ENCODE peak calls at places on chromosomes 13 and 19, in five cellular contexts. V is esophagus squamous epithelium, R is brain microvascular endothelial cell, T is right atrium auricular region, D is upper lobe of left lung. S is an unnamed sample.

GRCh38 chr19:57888107-57888493 is 737 bp downstream of the ZNF814 start:
- DNase-seq in R (no peak), D (no peak), T (no peak), V (no peak), S (no peak)

GRCh38 chr19:33100894-33101644 is 20.1 kb downstream of the GPATCH1 start:
- DNase-seq in R (no peak), T (no peak), D (no peak), V (no peak), S (no peak)

GRCh38 chr13:98888222-98888889 is 89.5 kb downstream of the DOCK9 start:
- DNase-seq in R (no peak), V (no peak), D (no peak), T (no peak), S (no peak)

GRCh38 chr19:40317338-40317737 is 30.9 kb downstream of the C19orf47 start:
- DNase-seq in T (no peak), V (no peak), D (no peak), R (no peak), S (no peak)

GRCh38 chr13:103351035-103351828 is 285.0 kb upstream of the SLC10A2 start:
- DNase-seq in D (no peak), T (no peak), V (no peak), R (peak; percentile 46), S (no peak)

GRCh38 chr19:19203012-19203856 is at the start of gene NR2C2AP:
- DNase-seq in T (peak; percentile 93), V (peak; percentile 32), R (peak; percentile 80), D (peak; percentile 94), S (peak; percentile 79)

GRCh38 chr19:30224689-30225606 is 147.2 kb upstream of the ZNF536 start:
- DNase-seq in T (no peak), R (no peak), D (peak; percentile 64), V (no peak), S (no peak)

GRCh38 chr19:54444737-54445136 is 4.3 kb upstream of the LENG8 start:
- DNase-seq in V (no peak), T (no peak), R (no peak), D (no peak), S (no peak)

GRCh38 chr19:55440411-55441105 is 2.5 kb downstream of the SHISA7 start:
- DNase-seq in R (no peak), D (peak; percentile 74), T (no peak), V (no peak), S (peak; percentile 22)

GRCh38 chr13:99827011-99827410 is 144.6 kb downstream of the ZIC5 start:
- DNase-seq in T (no peak), R (no peak), D (no peak), V (no peak), S (no peak)

GRCh38 chr19:3378352-3379146 is 12.2 kb downstream of the NFIC start:
- DNase-seq in T (no peak), D (no peak), R (no peak), V (no peak), S (no peak)

GRCh38 chr19:1169921-1170885 is 3.9 kb downstream of the SBNO2 start:
- DNase-seq in D (peak; percentile 80), R (no peak), V (no peak), T (no peak), S (no peak)

GRCh38 chr19:45087531-45087930 is 5.4 kb upstream of the PPP1R37 start:
- DNase-seq in R (no peak), D (no peak), T (no peak), V (no peak), S (peak; percentile 33)

GRCh38 chr19:6103217-6103644 is 7.1 kb downstream of the RFX2 start:
- DNase-seq in R (peak; percentile 63), D (no peak), V (no peak), T (peak; percentile 93), S (no peak)

GRCh38 chr13:39776439-39776838 is 121.0 kb downstream of the COG6 start:
- DNase-seq in V (no peak), D (no peak), T (no peak), R (peak; percentile 92), S (no peak)

GRCh38 chr13:26589754-26590153 is 32.3 kb downstream of the WASF3 start:
- DNase-seq in D (no peak), V (no peak), R (peak; percentile 33), T (no peak), S (no peak)

GRCh38 chr19:57068921-57069697 is 50.7 kb upstream of the USP29 start:
- DNase-seq in V (no peak), D (no peak), R (no peak), T (no peak), S (no peak)

GRCh38 chr19:56507446-56508281 is at the start of gene ZNF471:
- DNase-seq in D (peak; percentile 96), R (peak; percentile 98), V (peak; percentile 66), T (peak; percentile 96), S (peak; percentile 88)

GRCh38 chr19:41218615-41219507 is at the start of gene AXL:
- DNase-seq in V (no peak), D (peak; percentile 89), R (peak; percentile 83), T (peak; percentile 95), S (no peak)

GRCh38 chr13:100434010-100434763 is 154.4 kb downstream of the GGACT start:
- DNase-seq in D (no peak), V (no peak), R (peak; percentile 62), T (no peak), S (no peak)

GRCh38 chr19:58154287-58154678 is 3.7 kb upstream of the ZNF329 start:
- DNase-seq in D (no peak), V (no peak), T (peak; percentile 60), R (peak; percentile 16), S (no peak)

GRCh38 chr19:47123406-47123805 is 7.2 kb upstream of the SAE1 start:
- DNase-seq in T (no peak), D (no peak), R (no peak), V (no peak), S (no peak)

GRCh38 chr13:69092615-69093322 is 1014.9 kb upstream of the ATXN8OS start:
- DNase-seq in R (no peak), V (no peak), T (no peak), D (no peak), S (no peak)

GRCh38 chr13:28528848-28529247 is 33.9 kb upstream of the FLT1 start:
- DNase-seq in T (no peak), D (no peak), R (no peak), V (no peak), S (no peak)

GRCh38 chr19:54461201-54462071 is 2.1 kb downstream of the LENG9 start:
- DNase-seq in T (no peak), R (no peak), V (no peak), D (peak; percentile 86), S (no peak)

GRCh38 chr13:51892657-51893056 is 30.9 kb downstream of the CCDC70 start:
- DNase-seq in T (no peak), D (no peak), R (no peak), V (no peak), S (peak; percentile 7)

GRCh38 chr13:40388617-40389016 is 277.8 kb downstream of the FOXO1 start:
- DNase-seq in R (peak; percentile 47), T (no peak), V (peak; percentile 32), D (peak; percentile 22), S (peak; percentile 65)

GRCh38 chr13:99086149-99086868 is 108.4 kb upstream of the DOCK9 start:
- DNase-seq in V (no peak), R (peak; percentile 32), T (no peak), D (peak; percentile 93), S (peak; percentile 59)

GRCh38 chr13:32472194-32472621 is 44.3 kb upstream of the N4BP2L1 start:
- DNase-seq in D (no peak), V (no peak), R (no peak), T (no peak), S (no peak)

GRCh38 chr13:31982540-31982939 is 49.0 kb upstream of the FRY start:
- DNase-seq in T (peak; percentile 86), V (no peak), D (no peak), R (peak; percentile 99), S (no peak)

GRCh38 chr19:400976-401835 is 7.7 kb downstream of the C2CD4C start:
- DNase-seq in R (no peak), T (no peak), D (no peak), V (no peak), S (no peak)

GRCh38 chr13:36358352-36358751 is 12.2 kb upstream of the SPART start:
- DNase-seq in D (no peak), V (no peak), T (no peak), R (no peak), S (no peak)

GRCh38 chr13:51001335-51001734 is 91.7 kb downstream of the RNASEH2B start:
- DNase-seq in D (peak; percentile 43), V (no peak), R (no peak), T (no peak), S (no peak)

GRCh38 chr19:2326699-2327360 is 1.6 kb downstream of the LSM7 start:
- DNase-seq in V (no peak), D (no peak), T (no peak), R (no peak), S (no peak)
- H3K4me3 ChIP-seq in V (peak overlapping the region; percentile 94), D (no peak overlapping the region), T (no peak overlapping the region), R (peak overlapping the region; percentile 92), S (peak overlapping the region; percentile 93)

GRCh38 chr19:49658566-49659442 is 6.9 kb downstream of the IRF3 start:
- DNase-seq in D (no peak), R (no peak), V (no peak), T (no peak), S (no peak)
- H3K27ac ChIP-seq in D (no peak overlapping the region), R (no peak overlapping the region), V (no peak overlapping the region), T (no peak overlapping the region), S (no peak overlapping the region)

GRCh38 chr13:114067886-114068722 is 64.3 kb downstream of the RASA3 start:
- DNase-seq in V (no peak), D (no peak), R (no peak), T (no peak), S (no peak)
- H3K4me3 ChIP-seq in V (no peak overlapping the region), D (no peak overlapping the region), R (no peak overlapping the region), T (no peak overlapping the region), S (no peak overlapping the region)

DNA sequence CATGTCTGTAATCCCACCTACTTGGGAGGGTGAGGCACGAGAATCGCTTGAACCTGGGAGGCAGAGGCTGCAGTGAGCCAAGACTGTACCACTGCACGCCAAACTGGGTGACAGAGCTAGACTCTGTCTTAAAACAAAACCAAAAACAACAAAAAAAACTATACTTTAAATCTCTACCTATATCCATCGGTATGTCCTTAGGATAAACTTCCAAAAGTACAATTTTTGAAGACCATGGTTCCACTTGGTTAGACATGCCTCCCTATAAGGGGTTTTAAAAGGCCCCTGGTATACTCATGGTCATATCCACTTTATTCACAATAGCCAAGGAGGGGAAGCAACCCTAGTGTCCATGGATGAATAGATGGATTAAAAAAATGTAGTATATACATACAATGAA is 39.8 kb downstream of the RUBCNL start:
- DNase-seq in D (no peak), T (no peak), V (no peak), R (no peak), S (no peak)
- H3K27ac ChIP-seq in D (no peak overlapping the region), T (no peak overlapping the region), V (no peak overlapping the region), R (no peak overlapping the region), S (no peak overlapping the region)

DNA sequence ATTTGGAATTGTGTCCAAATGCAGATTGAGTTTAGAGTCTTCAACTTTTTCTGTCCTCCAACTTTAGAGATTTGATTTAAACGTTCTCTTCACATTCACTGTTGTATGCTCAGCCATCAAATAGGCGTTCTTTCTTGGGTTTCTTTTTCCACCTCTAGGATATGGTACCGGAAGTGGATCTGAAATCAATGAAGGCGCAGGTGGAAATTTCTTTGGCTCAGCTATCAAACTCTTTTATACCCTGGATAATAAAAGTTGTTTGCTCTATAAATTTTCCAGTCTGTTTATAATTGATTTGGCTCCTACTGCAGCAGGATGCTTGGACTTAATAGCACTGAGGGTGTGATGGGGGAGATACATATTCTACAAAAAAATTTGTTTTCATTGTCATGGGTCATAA is 1.6 kb downstream of the COG3 start:
- DNase-seq in T (no peak), D (no peak), R (no peak), V (no peak), S (no peak)
- H3K4me3 ChIP-seq in T (no peak overlapping the region), D (no peak overlapping the region), R (peak overlapping the region; percentile 9), V (peak overlapping the region; percentile 94), S (no peak overlapping the region)

GRCh38 chr19:48353682-48354081 is 10.1 kb downstream of the TMEM143 start:
- DNase-seq in D (no peak), V (no peak), R (no peak), T (no peak), S (no peak)
- H3K27ac ChIP-seq in D (no peak overlapping the region), V (no peak overlapping the region), R (no peak overlapping the region), T (no peak overlapping the region), S (no peak overlapping the region)

S was measured in CD8-positive, alpha-beta T cell.